ENCODE peak calls at places on chromosomes 6 and 20, in eight cellular contexts. T is HL-60, O is astrocyte of the spinal cord, X is HFFc6, F is transverse colon, D is chondrocyte, E is activated B cell treated with CpG ODN at 0.5 μM for 24 hours, K is lower lobe of right lung. I is an unnamed sample.

GRCh38 chr6:119543332-119543731 is 193.8 kb upstream of the MAN1A1 start:
- DNase-seq in X (no peak), F (no peak), E (no peak), K (no peak), T (no peak), O (no peak), D (no peak), I (no peak)

GRCh38 chr6:146895101-146895771 is 296.5 kb downstream of the ADGB start:
- DNase-seq in O (no peak), K (no peak), F (no peak), D (no peak), T (no peak), X (no peak), E (no peak), I (no peak)

GRCh38 chr6:41723178-41723935 is 12.1 kb downstream of the TFEB start:
- DNase-seq in F (peak), K (peak), E (peak), X (peak), O (peak), D (no peak), T (peak), I (peak)

GRCh38 chr6:161476711-161477110 is 202.8 kb upstream of the AGPAT4 start:
- DNase-seq in X (no peak), D (no peak), F (no peak), T (no peak), K (no peak), E (no peak), O (peak), I (no peak)

GRCh38 chr20:64268180-64268579 is 12.6 kb downstream of the PCMTD2 start:
- DNase-seq in K (no peak), D (no peak), O (no peak), X (no peak), E (no peak), F (no peak), T (no peak), I (no peak)

GRCh38 chr6:162055365-162055764 is 672.2 kb downstream of the PRKN start:
- DNase-seq in F (no peak), T (no peak), O (no peak), E (no peak), X (no peak), D (no peak), K (no peak), I (no peak)

GRCh38 chr6:143167224-143167623 is 106.5 kb downstream of the AIG1 start:
- DNase-seq in F (no peak), E (no peak), X (no peak), D (no peak), O (no peak), K (no peak), T (no peak), I (peak)

GRCh38 chr20:32959351-32960221 is 44.6 kb downstream of the SUN5 start:
- DNase-seq in E (no peak), D (no peak), K (no peak), T (no peak), F (no peak), X (no peak), O (no peak), I (no peak)

GRCh38 chr6:1865585-1865984 is 255.9 kb downstream of the FOXC1 start:
- DNase-seq in E (no peak), D (no peak), K (no peak), X (no peak), O (no peak), T (no peak), F (no peak), I (no peak)

GRCh38 chr6:159257846-159258245 is 88.6 kb downstream of the FNDC1 start:
- DNase-seq in T (no peak), X (no peak), F (no peak), D (no peak), E (no peak), O (no peak), K (no peak), I (peak)

GRCh38 chr6:54274383-54274782 is 33.9 kb upstream of the TINAG start:
- DNase-seq in E (no peak), T (no peak), X (no peak), O (no peak), K (no peak), D (no peak), F (no peak), I (no peak)

GRCh38 chr6:46419576-46420002 is 71.7 kb downstream of the RCAN2 start:
- DNase-seq in O (peak), D (no peak), E (no peak), F (peak), T (no peak), X (peak), K (no peak), I (peak)

GRCh38 chr20:3011752-3012151 is 31.7 kb upstream of the GNRH2 start:
- DNase-seq in K (no peak), O (no peak), F (no peak), D (no peak), X (no peak), E (no peak), T (no peak), I (no peak)

GRCh38 chr6:70163795-70164194 is 139.1 kb downstream of the COL9A1 start:
- DNase-seq in O (no peak), X (no peak), K (no peak), F (no peak), D (no peak), T (no peak), E (no peak), I (no peak)

GRCh38 chr6:70839286-70840266 is 117.3 kb downstream of the B3GAT2 start:
- DNase-seq in D (no peak), E (no peak), X (no peak), T (no peak), K (no peak), F (no peak), O (no peak), I (no peak)

GRCh38 chr20:47455133-47456040 is 46.3 kb upstream of the NCOA3 start:
- DNase-seq in T (no peak), D (no peak), K (no peak), O (no peak), E (no peak), X (no peak), F (no peak), I (peak)

GRCh38 chr6:131655387-131655786 is 18.3 kb downstream of the ENPP3 start:
- DNase-seq in T (no peak), E (no peak), O (no peak), D (no peak), K (no peak), X (no peak), F (no peak), I (no peak)

GRCh38 chr20:26169506-26169905 is 472.9 kb upstream of the ZNF337 start:
- DNase-seq in X (peak), F (no peak), E (no peak), D (no peak), T (no peak), O (peak), K (no peak), I (no peak)

GRCh38 chr20:4800676-4801449 is 79.2 kb downstream of the PRND start:
- DNase-seq in T (no peak), O (no peak), F (no peak), X (no peak), E (no peak), D (peak), K (no peak), I (no peak)

GRCh38 chr6:33440649-33441309 is 13.6 kb upstream of the ZBTB9 start:
- DNase-seq in X (no peak), D (no peak), O (no peak), K (no peak), F (no peak), E (no peak), T (no peak), I (no peak)

GRCh38 chr6:35058041-35058675 is 83.0 kb downstream of the TCP11 start:
- DNase-seq in O (no peak), K (no peak), X (no peak), D (peak), E (no peak), F (no peak), T (no peak), I (no peak)

GRCh38 chr6:107290491-107290890 is 168.9 kb downstream of the PDSS2 start:
- DNase-seq in T (no peak), O (no peak), D (no peak), E (no peak), X (no peak), K (no peak), F (no peak), I (no peak)

GRCh38 chr6:78808933-78809332 is 58.4 kb upstream of the IRAK1BP1 start:
- DNase-seq in K (no peak), O (no peak), T (no peak), F (no peak), E (no peak), X (no peak), D (no peak), I (no peak)

GRCh38 chr20:10171864-10172751 is 46.5 kb upstream of the SNAP25 start:
- DNase-seq in O (peak), X (no peak), E (no peak), T (no peak), F (peak), K (peak), D (no peak), I (peak)

GRCh38 chr6:31114970-31115849 is 610 bp downstream of the PSORS1C1 start:
- DNase-seq in O (peak), K (no peak), X (peak), F (no peak), D (no peak), T (no peak), E (no peak), I (peak)

GRCh38 chr20:50588034-50588736 is 78.0 kb downstream of the PTPN1 start:
- DNase-seq in E (peak), K (peak), T (peak), O (peak), D (peak), X (peak), F (peak), I (peak)

GRCh38 chr6:379367-380181 is 12.0 kb upstream of the IRF4 start:
- DNase-seq in T (no peak), K (no peak), O (no peak), X (no peak), F (no peak), E (no peak), D (peak), I (peak)

GRCh38 chr6:123802697-123803455 is 789 bp upstream of the NKAIN2 start:
- DNase-seq in D (peak), E (peak), X (peak), F (peak), O (peak), T (peak), K (peak), I (peak)

GRCh38 chr6:1703091-1703855 is 93.6 kb downstream of the FOXC1 start:
- DNase-seq in D (no peak), O (no peak), F (no peak), E (no peak), K (no peak), T (no peak), X (no peak), I (no peak)

GRCh38 chr6:168134399-168135201 is 55.6 kb upstream of the FRMD1 start:
- DNase-seq in E (no peak), X (no peak), T (no peak), O (no peak), K (no peak), F (no peak), D (peak), I (no peak)

GRCh38 chr20:63290136-63290676 is 2.8 kb upstream of the COL20A1 start:
- DNase-seq in T (no peak), E (no peak), K (no peak), O (no peak), X (no peak), D (no peak), F (no peak), I (no peak)

GRCh38 chr6:105317607-105318533 is 85.0 kb downstream of the PREP start:
- DNase-seq in T (no peak), F (no peak), X (no peak), K (no peak), E (no peak), O (no peak), D (no peak), I (peak)

GRCh38 chr6:15841937-15842698 is 179.3 kb upstream of the DTNBP1 start:
- DNase-seq in T (no peak), E (no peak), D (no peak), X (no peak), F (no peak), O (no peak), K (no peak), I (no peak)

GRCh38 chr6:39901116-39901655 is 33.1 kb downstream of the MOCS1 start:
- DNase-seq in D (no peak), K (no peak), X (no peak), E (no peak), F (no peak), T (no peak), O (no peak), I (no peak)

GRCh38 chr6:82006027-82006738 is 241.4 kb downstream of the IBTK start:
- DNase-seq in X (peak), F (peak), K (peak), E (no peak), T (no peak), D (peak), O (peak), I (peak)

GRCh38 chr6:32942555-32942954 is 1.7 kb upstream of the HLA-DMB start:
- DNase-seq in O (no peak), K (no peak), X (no peak), F (no peak), D (no peak), T (no peak), E (no peak), I (no peak)

GRCh38 chr20:54662064-54662463 is 186.7 kb downstream of the DOK5 start:
- DNase-seq in F (no peak), K (no peak), D (no peak), T (no peak), E (no peak), X (no peak), O (no peak), I (no peak)

GRCh38 chr6:129575378-129576118 is 134.4 kb downstream of the ARHGAP18 start:
- DNase-seq in F (no peak), D (no peak), T (peak), K (no peak), E (no peak), X (peak), O (peak), I (peak)
- TF ChIP-seq CTCF in F (peak), D (peak), T (peak), K (peak), E (no peak), X (peak), O (peak), I (peak)

GRCh38 chr6:166101819-166102419 is 65.7 kb downstream of the TBXT start:
- DNase-seq in D (no peak), E (no peak), X (no peak), K (no peak), T (no peak), F (no peak), O (no peak), I (no peak)

DNA sequence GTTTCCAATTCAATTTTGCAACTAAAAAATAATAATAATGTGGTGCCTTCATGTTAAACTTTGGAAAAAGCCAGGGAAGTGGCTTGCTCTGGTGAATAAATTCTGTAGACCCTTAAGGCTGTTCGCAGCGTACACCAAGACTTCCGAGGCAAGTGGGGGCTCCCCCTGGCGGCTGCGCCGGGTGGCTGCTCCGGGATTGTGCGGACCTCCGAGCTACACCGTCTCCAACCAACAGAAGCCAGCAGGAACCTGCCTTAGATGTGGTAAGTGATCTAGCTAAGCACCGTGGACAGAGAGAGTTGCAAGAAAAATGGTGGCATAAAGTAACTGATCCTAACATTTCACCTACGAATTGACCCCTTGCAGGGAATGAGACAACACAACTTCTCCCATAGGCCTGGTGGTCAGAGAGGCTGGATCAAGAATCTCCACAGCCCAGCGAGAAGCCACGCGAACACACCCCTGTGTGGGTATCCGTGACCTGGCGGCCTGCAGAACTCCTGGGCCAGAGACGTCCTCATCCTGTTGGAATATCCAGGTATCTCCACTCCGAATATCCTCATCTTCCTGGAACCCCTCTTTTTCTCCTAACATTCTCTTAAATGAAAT is 69.6 kb downstream of the TBXT start:
- DNase-seq in D (no peak), O (peak), F (peak), K (peak), X (no peak), E (peak), T (no peak), I (no peak)
- TF ChIP-seq CTCF in D (peak), O (peak), F (peak), K (peak), X (peak), E (no peak), T (peak), I (peak)

GRCh38 chr20:49320460-49320859 is 42.6 kb upstream of the ZNFX1 start:
- DNase-seq in K (no peak), E (no peak), X (peak), O (peak), T (no peak), F (no peak), D (no peak), I (peak)
- TF ChIP-seq CTCF in K (peak), E (no peak), X (peak), O (peak), T (peak), F (peak), D (peak), I (peak)

DNA sequence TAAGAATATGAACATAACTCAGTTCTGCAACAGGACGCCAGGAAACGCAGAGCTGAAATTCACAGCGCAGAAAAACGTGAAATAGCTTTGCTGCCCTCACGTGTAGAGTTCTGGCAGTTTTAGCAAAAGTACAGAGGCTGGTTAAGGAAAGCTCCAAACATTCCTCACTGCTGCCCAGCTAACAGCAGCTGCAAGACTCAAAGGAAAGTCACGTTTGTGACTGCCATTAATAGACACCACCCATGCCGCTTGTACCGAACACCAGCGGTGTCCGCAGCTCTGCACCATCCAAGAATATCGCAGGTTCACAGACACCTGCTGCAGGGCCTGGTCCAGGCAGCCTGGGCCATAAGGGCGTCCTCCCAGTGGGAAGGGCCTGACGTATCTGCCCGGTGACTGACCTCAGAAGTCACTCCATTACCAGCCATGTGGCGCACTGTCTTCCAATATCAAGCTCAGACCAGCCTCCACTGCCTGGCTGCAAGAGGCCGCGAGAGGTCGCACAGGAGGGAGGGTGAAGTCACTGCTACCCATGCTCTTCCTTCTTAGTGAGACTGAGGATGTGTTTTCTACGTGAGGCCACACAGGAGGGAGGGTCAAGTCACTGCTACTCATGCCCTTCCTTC is 61.4 kb downstream of the WDR27 start:
- DNase-seq in D (no peak), O (no peak), X (peak), T (no peak), K (peak), E (no peak), F (no peak), I (no peak)
- TF ChIP-seq CTCF in D (peak), O (peak), X (peak), T (no peak), K (no peak), E (no peak), F (no peak), I (no peak)

GRCh38 chr20:20079102-20079784 is 26.9 kb downstream of the CFAP61 start:
- DNase-seq in E (no peak), D (no peak), K (no peak), O (no peak), X (no peak), F (peak), T (no peak), I (no peak)

GRCh38 chr20:20084296-20084752 is 32.0 kb downstream of the CFAP61 start:
- DNase-seq in F (no peak), O (no peak), E (no peak), T (no peak), X (no peak), K (no peak), D (no peak), I (no peak)

GRCh38 chr20:20085812-20086211 is 33.5 kb downstream of the CFAP61 start:
- DNase-seq in O (no peak), D (no peak), E (no peak), K (no peak), F (no peak), T (no peak), X (no peak), I (peak)

GRCh38 chr20:20085071-20085470 is 32.7 kb downstream of the CFAP61 start:
- DNase-seq in O (no peak), T (no peak), F (no peak), E (no peak), K (no peak), D (no peak), X (no peak), I (no peak)

GRCh38 chr20:20083796-20084195 is 31.5 kb downstream of the CFAP61 start:
- DNase-seq in D (no peak), K (no peak), O (peak), T (no peak), X (peak), E (no peak), F (no peak), I (peak)
- TF ChIP-seq CTCF in D (peak), K (peak), O (peak), T (no peak), X (peak), E (peak), F (peak), I (peak)

DNA sequence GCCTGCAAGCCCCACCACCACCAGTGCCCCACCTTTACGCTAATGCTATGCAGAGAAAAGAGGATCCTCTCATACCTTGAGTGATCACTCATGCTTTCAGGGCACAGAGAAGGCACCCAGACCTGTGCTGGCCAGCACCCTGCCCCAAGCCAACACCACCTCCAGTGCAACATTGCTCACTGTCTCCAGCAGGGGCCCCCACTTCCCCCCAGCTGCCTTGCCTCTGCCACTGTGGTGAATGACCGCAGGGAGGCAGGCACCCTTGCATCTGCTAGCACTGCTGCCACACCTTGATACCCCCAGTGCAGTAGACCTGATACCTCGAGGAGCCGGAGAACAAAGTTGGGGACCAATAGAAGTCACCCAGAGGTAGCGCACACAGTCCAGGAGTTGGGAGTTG is 139.2 kb upstream of the PLN start:
- DNase-seq in T (no peak), K (no peak), E (no peak), X (no peak), F (no peak), D (no peak), O (no peak), I (no peak)
- TF ChIP-seq CTCF in T (no peak), K (no peak), E (no peak), X (no peak), F (no peak), D (no peak), O (no peak), I (no peak)

DNA sequence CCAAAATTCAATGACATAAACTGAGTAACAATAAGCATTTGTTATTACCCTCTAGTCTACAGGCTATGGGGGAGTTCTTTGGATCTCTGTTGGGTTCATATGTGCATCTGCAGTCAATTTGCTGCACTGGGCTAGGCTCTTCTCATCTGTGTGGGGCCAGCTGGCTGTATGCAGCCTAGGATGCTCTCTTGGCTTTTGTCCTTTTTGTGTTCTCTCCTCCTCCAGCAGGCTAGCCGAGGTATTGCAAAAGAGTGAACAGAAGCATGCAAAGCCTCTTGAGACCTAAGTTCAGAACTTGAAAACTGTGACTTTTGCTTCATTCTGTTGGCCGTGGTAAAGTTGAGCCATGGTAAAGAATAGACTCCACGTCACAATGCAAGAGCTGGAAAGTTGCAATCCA is 62.8 kb upstream of the FOXO3 start:
- DNase-seq in O (peak), T (no peak), E (no peak), D (no peak), K (no peak), X (peak), F (peak), I (peak)
- TF ChIP-seq CTCF in O (peak), T (peak), E (no peak), D (peak), K (peak), X (peak), F (peak), I (peak)